ENCODE peak calls at places on chromosomes 12 and 14, in ten cellular contexts. G, P, Q, S, O, M, N, A, B and C are unnamed samples.
A peak's percentile ranks its signal among the peaks of the same experiment; 100 is the strongest.

GRCh38 chr14:90308561-90308960 is 23.2 kb downstream of the NRDE2 start:
- DNase-seq in Q (no peak), O (no peak), N (no peak), A (no peak), G (no peak), P (no peak), M (no peak), B (no peak), S (no peak), C (no peak)

GRCh38 chr12:106114084-106115068 is 24.4 kb downstream of the NUAK1 start:
- DNase-seq in O (no peak), Q (no peak), G (no peak), B (no peak), S (peak; percentile 53), A (no peak), M (no peak), P (no peak), N (no peak), C (no peak)

GRCh38 chr12:45729233-45730115 is at the start of gene ARID2:
- DNase-seq in B (peak; percentile 60), O (no peak), A (no peak), M (peak; percentile 72), S (peak; percentile 75), P (no peak), G (peak; percentile 65), N (peak; percentile 82), Q (peak; percentile 55), C (no peak)

GRCh38 chr12:59403259-59403932 is 192.4 kb upstream of the SLC16A7 start:
- DNase-seq in Q (no peak), P (peak; percentile 52), S (peak; percentile 33), O (peak; percentile 71), A (peak; percentile 47), B (peak; percentile 58), G (no peak), M (no peak), N (peak; percentile 3), C (peak; percentile 44)

GRCh38 chr14:93023039-93023438 is 92.7 kb downstream of the ITPK1 start:
- DNase-seq in A (no peak), G (no peak), Q (no peak), S (no peak), N (no peak), M (no peak), B (no peak), P (no peak), O (no peak), C (peak; percentile 77)

GRCh38 chr12:131910302-131911110 is 16.1 kb downstream of the ULK1 start:
- DNase-seq in G (no peak), Q (peak; percentile 3), S (no peak), N (no peak), M (no peak), P (no peak), O (no peak), B (no peak), A (no peak), C (no peak)

GRCh38 chr12:85509081-85509856 is 229.2 kb downstream of the ALX1 start:
- DNase-seq in Q (no peak), M (no peak), G (no peak), S (no peak), O (no peak), P (no peak), N (no peak), B (no peak), A (no peak), C (no peak)

GRCh38 chr14:22656945-22657711 is 13.0 kb upstream of the OR6J1 start:
- DNase-seq in G (no peak), M (no peak), N (no peak), B (no peak), P (no peak), O (no peak), Q (no peak), A (no peak), S (no peak), C (no peak)

GRCh38 chr12:46382974-46383653 is 10.5 kb upstream of the SLC38A2 start:
- DNase-seq in A (peak; percentile 89), B (peak; percentile 87), P (peak; percentile 94), Q (peak; percentile 88), M (peak; percentile 98), O (peak; percentile 96), G (peak; percentile 94), N (peak; percentile 94), S (peak; percentile 99), C (peak; percentile 95)

GRCh38 chr12:58364389-58365086 is 423.2 kb downstream of the ATP23 start:
- DNase-seq in B (no peak), G (no peak), Q (no peak), O (peak; percentile 95), A (no peak), M (no peak), P (peak; percentile 97), S (no peak), N (no peak), C (no peak)

GRCh38 chr12:125076103-125076502 is 10.9 kb downstream of the AACS start:
- DNase-seq in N (no peak), G (no peak), P (no peak), M (no peak), A (no peak), O (no peak), S (no peak), B (no peak), Q (no peak), C (no peak)

GRCh38 chr14:72599579-72600470 is 294.1 kb downstream of the DPF3 start:
- DNase-seq in G (no peak), N (no peak), O (no peak), Q (no peak), M (no peak), S (no peak), P (no peak), A (no peak), B (no peak), C (no peak)

GRCh38 chr14:102154121-102154520 is 14.4 kb downstream of the WDR20 start:
- DNase-seq in S (no peak), P (no peak), G (no peak), A (no peak), B (no peak), O (no peak), M (no peak), Q (no peak), N (no peak), C (no peak)

GRCh38 chr12:107320929-107321618 is 227.7 kb upstream of the CRY1 start:
- DNase-seq in P (no peak), M (no peak), Q (peak; percentile 34), S (no peak), O (no peak), G (peak; percentile 83), A (no peak), B (no peak), N (peak; percentile 15), C (no peak)

GRCh38 chr14:60819575-60819974 is 85.0 kb downstream of the MNAT1 start:
- DNase-seq in A (no peak), P (no peak), S (no peak), N (no peak), O (no peak), G (no peak), M (no peak), B (no peak), Q (no peak), C (no peak)

GRCh38 chr12:32399045-32399372 is 349 bp upstream of the FGD4 start:
- DNase-seq in Q (no peak), G (no peak), S (no peak), P (no peak), N (no peak), O (no peak), M (no peak), B (no peak), A (no peak), C (no peak)

GRCh38 chr12:3129301-3130052 is 52.3 kb downstream of the TSPAN9 start:
- DNase-seq in Q (no peak), S (no peak), M (no peak), P (no peak), B (no peak), N (no peak), A (no peak), O (no peak), G (no peak), C (no peak)

GRCh38 chr12:130266751-130267150 is 70.9 kb upstream of the PIWIL1 start:
- DNase-seq in M (no peak), A (peak; percentile 59), B (no peak), S (no peak), Q (no peak), N (no peak), G (no peak), O (no peak), P (no peak), C (no peak)

GRCh38 chr12:42492267-42492666 is 97.3 kb downstream of the PRICKLE1 start:
- DNase-seq in M (no peak), Q (no peak), P (no peak), O (no peak), G (no peak), B (no peak), A (no peak), S (no peak), N (no peak), C (no peak)

GRCh38 chr12:132432721-132433577 is 57.0 kb upstream of the FBRSL1 start:
- DNase-seq in P (no peak), G (no peak), A (no peak), M (no peak), O (no peak), B (no peak), Q (no peak), S (no peak), N (no peak), C (no peak)